ENCODE peak calls at places on chromosomes 16 and 17, in nine cellular contexts. P is stimulated activated CD4-positive, alpha-beta T cell treated with anti-CD3 and anti-CD28 coated beads, Interleukin-2, amount 100 ng/mL, for 24 hours; I is memory B cell; H is naive B cell; A is amniotic stem cell; E is ACHN; X is hypothalamus; D is activated T-helper 1 cell treated with anti-CD3 and anti-CD28 coated beads, Interleukin-12 subunit alpha, Interleukin-12 subunit beta, Interleukin-2, Interleukin-4 antibody, amounts not matched to agents 30 ng/mL and 10 ng/mL and 1 ng/mL, durations not matched to agents 14 hours and 24 hours and 36 hours; N is T-cell. R is an unnamed sample.

GRCh38 chr17:49218941-49219913 is 8.7 kb downstream of the ABI3 start:
- DNase-seq in P (no peak), I (peak), H (peak), A (no peak), E (no peak), X (no peak), D (peak), N (peak), R (no peak)

GRCh38 chr17:62162898-62163297 is 97.8 kb upstream of the MED13 start:
- DNase-seq in P (no peak), I (no peak), H (no peak), A (no peak), E (no peak), X (no peak), D (no peak), N (no peak), R (no peak)

GRCh38 chr17:67994827-67995567 is 1.3 kb downstream of the C17orf58 start:
- DNase-seq in P (no peak), I (no peak), H (no peak), A (no peak), E (peak), X (peak), D (no peak), N (no peak), R (no peak)

GRCh38 chr16:72199938-72200337 is 28.0 kb upstream of the PMFBP1 start:
- DNase-seq in P (no peak), I (no peak), H (no peak), A (no peak), E (no peak), X (no peak), D (no peak), N (no peak), R (no peak)

GRCh38 chr17:76793775-76794174 is 55.9 kb downstream of the MFSD11 start:
- DNase-seq in P (no peak), I (no peak), H (no peak), A (no peak), E (peak), X (no peak), D (no peak), N (no peak), R (no peak)

GRCh38 chr17:41329279-41329925 is 13.9 kb upstream of the KRTAP17-1 start:
- DNase-seq in P (no peak), I (no peak), H (no peak), A (peak), E (peak), X (no peak), D (no peak), N (no peak), R (peak)

GRCh38 chr17:78185981-78186688 is 717 bp downstream of the TK1 start:
- DNase-seq in P (no peak), I (no peak), H (no peak), A (no peak), E (peak), X (no peak), D (no peak), N (no peak), R (no peak)

GRCh38 chr17:73690581-73691135 is 46.4 kb upstream of the SDK2 start:
- DNase-seq in P (no peak), I (no peak), H (no peak), A (no peak), E (no peak), X (no peak), D (no peak), N (no peak), R (no peak)

GRCh38 chr17:7716901-7717755 is at the start of gene DNAH2:
- DNase-seq in P (peak), I (no peak), H (peak), A (peak), E (peak), X (peak), D (peak), N (peak), R (peak)

R was measured in amygdala.